ENCODE peak calls at places on chromosomes 2 and 18, in five cellular contexts. One of them, this sample, is unnamed.

GRCh38 chr18:12531747-12532146 is 124.0 kb downstream of the PRELID3A start:
- DNase-seq in NCI-H510A treated with DMSO at 0.1 percent for 48 hours: peak; percentile 3
- DNase-seq in Ammon's horn: no peak
- DNase-seq in mesothelial cell of epicardium: no peak
- DNase-seq in Caco-2: no peak
- DNase-seq in this sample: no peak

GRCh38 chr18:79748321-79749157 is 49.2 kb upstream of the KCNG2 start:
- DNase-seq in NCI-H510A treated with DMSO at 0.1 percent for 48 hours: no peak
- DNase-seq in Ammon's horn: no peak
- DNase-seq in mesothelial cell of epicardium: no peak
- DNase-seq in Caco-2: no peak
- DNase-seq in this sample: no peak

GRCh38 chr2:133568172-133568571 is at the start of gene NCKAP5:
- DNase-seq in NCI-H510A treated with DMSO at 0.1 percent for 48 hours: peak; percentile 61
- DNase-seq in Ammon's horn: peak; percentile 75
- DNase-seq in mesothelial cell of epicardium: no peak
- DNase-seq in Caco-2: peak; percentile 60
- DNase-seq in this sample: no peak

GRCh38 chr2:12302140-12302539 is 414.6 kb upstream of the TRIB2 start:
- DNase-seq in NCI-H510A treated with DMSO at 0.1 percent for 48 hours: no peak
- DNase-seq in Ammon's horn: no peak
- DNase-seq in mesothelial cell of epicardium: no peak
- DNase-seq in Caco-2: no peak
- DNase-seq in this sample: no peak

GRCh38 chr2:222352981-222353380 is 54.2 kb upstream of the PAX3 start:
- DNase-seq in NCI-H510A treated with DMSO at 0.1 percent for 48 hours: no peak
- DNase-seq in Ammon's horn: no peak
- DNase-seq in mesothelial cell of epicardium: no peak
- DNase-seq in Caco-2: no peak
- DNase-seq in this sample: no peak

GRCh38 chr2:240898731-240899467 is 2.9 kb upstream of the MAB21L4 start:
- DNase-seq in NCI-H510A treated with DMSO at 0.1 percent for 48 hours: no peak
- DNase-seq in Ammon's horn: no peak
- DNase-seq in mesothelial cell of epicardium: no peak
- DNase-seq in Caco-2: no peak
- DNase-seq in this sample: no peak

GRCh38 chr2:215452725-215453124 is 16.9 kb upstream of the FN1 start:
- DNase-seq in NCI-H510A treated with DMSO at 0.1 percent for 48 hours: no peak
- DNase-seq in Ammon's horn: no peak
- DNase-seq in mesothelial cell of epicardium: no peak
- DNase-seq in Caco-2: no peak
- DNase-seq in this sample: no peak

GRCh38 chr2:225994748-225995405 is 595.4 kb downstream of the NYAP2 start:
- DNase-seq in NCI-H510A treated with DMSO at 0.1 percent for 48 hours: no peak
- DNase-seq in Ammon's horn: no peak
- DNase-seq in mesothelial cell of epicardium: no peak
- DNase-seq in Caco-2: no peak
- DNase-seq in this sample: peak; percentile 72

GRCh38 chr18:24544141-24544498 is 83.7 kb downstream of the HRH4 start:
- DNase-seq in NCI-H510A treated with DMSO at 0.1 percent for 48 hours: peak; percentile 15
- DNase-seq in Ammon's horn: peak; percentile 34
- DNase-seq in mesothelial cell of epicardium: no peak
- DNase-seq in Caco-2: peak; percentile 23
- DNase-seq in this sample: peak; percentile 36

GRCh38 chr2:35585972-35586371 is 769.6 kb upstream of the CRIM1 start:
- DNase-seq in NCI-H510A treated with DMSO at 0.1 percent for 48 hours: no peak
- DNase-seq in Ammon's horn: no peak
- DNase-seq in mesothelial cell of epicardium: no peak
- DNase-seq in Caco-2: no peak
- DNase-seq in this sample: peak; percentile 7

GRCh38 chr2:29688429-29688828 is 233.0 kb downstream of the ALK start:
- DNase-seq in NCI-H510A treated with DMSO at 0.1 percent for 48 hours: no peak
- DNase-seq in Ammon's horn: no peak
- DNase-seq in mesothelial cell of epicardium: no peak
- DNase-seq in Caco-2: no peak
- DNase-seq in this sample: no peak

GRCh38 chr18:78788161-78788560 is 191.5 kb upstream of the SALL3 start:
- DNase-seq in NCI-H510A treated with DMSO at 0.1 percent for 48 hours: no peak
- DNase-seq in Ammon's horn: no peak
- DNase-seq in mesothelial cell of epicardium: no peak
- DNase-seq in Caco-2: no peak
- DNase-seq in this sample: no peak

GRCh38 chr2:55419236-55419513 is 481 bp downstream of the CCDC88A start:
- DNase-seq in NCI-H510A treated with DMSO at 0.1 percent for 48 hours: peak; percentile 58
- DNase-seq in Ammon's horn: peak; percentile 43
- DNase-seq in mesothelial cell of epicardium: no peak
- DNase-seq in Caco-2: peak; percentile 24
- DNase-seq in this sample: peak; percentile 63

GRCh38 chr2:212005077-212005671 is 533.4 kb downstream of the ERBB4 start:
- DNase-seq in NCI-H510A treated with DMSO at 0.1 percent for 48 hours: peak; percentile 18
- DNase-seq in Ammon's horn: peak; percentile 10
- DNase-seq in mesothelial cell of epicardium: no peak
- DNase-seq in Caco-2: peak; percentile 55
- DNase-seq in this sample: peak; percentile 62

GRCh38 chr2:82528288-82528687 is 1930.8 kb downstream of the SUCLG1 start:
- DNase-seq in NCI-H510A treated with DMSO at 0.1 percent for 48 hours: no peak
- DNase-seq in Ammon's horn: no peak
- DNase-seq in mesothelial cell of epicardium: no peak
- DNase-seq in Caco-2: no peak
- DNase-seq in this sample: no peak

GRCh38 chr2:241844831-241845578 is 13.7 kb downstream of the PDCD1 start:
- DNase-seq in NCI-H510A treated with DMSO at 0.1 percent for 48 hours: no peak
- DNase-seq in Ammon's horn: no peak
- DNase-seq in mesothelial cell of epicardium: no peak
- DNase-seq in Caco-2: no peak
- DNase-seq in this sample: no peak

GRCh38 chr2:227766361-227766883 is 20.7 kb downstream of the SCYGR8 start:
- DNase-seq in NCI-H510A treated with DMSO at 0.1 percent for 48 hours: peak; percentile 93
- DNase-seq in Ammon's horn: peak; percentile 89
- DNase-seq in mesothelial cell of epicardium: peak; percentile 52
- DNase-seq in Caco-2: peak; percentile 82
- DNase-seq in this sample: peak; percentile 80

GRCh38 chr2:5697554-5697953 is 5.4 kb downstream of the SOX11 start:
- DNase-seq in NCI-H510A treated with DMSO at 0.1 percent for 48 hours: no peak
- DNase-seq in Ammon's horn: no peak
- DNase-seq in mesothelial cell of epicardium: no peak
- DNase-seq in Caco-2: no peak
- DNase-seq in this sample: no peak

GRCh38 chr18:37440206-37440605 is 125.4 kb downstream of the CELF4 start:
- DNase-seq in NCI-H510A treated with DMSO at 0.1 percent for 48 hours: no peak
- DNase-seq in Ammon's horn: no peak
- DNase-seq in mesothelial cell of epicardium: no peak
- DNase-seq in Caco-2: no peak
- DNase-seq in this sample: no peak

GRCh38 chr2:23484163-23484740 is 99.3 kb downstream of the KLHL29 start:
- DNase-seq in NCI-H510A treated with DMSO at 0.1 percent for 48 hours: no peak
- DNase-seq in Ammon's horn: no peak
- DNase-seq in mesothelial cell of epicardium: no peak
- DNase-seq in Caco-2: no peak
- DNase-seq in this sample: no peak

GRCh38 chr2:54770211-54770610 is 46.7 kb downstream of the EML6 start:
- DNase-seq in NCI-H510A treated with DMSO at 0.1 percent for 48 hours: no peak
- DNase-seq in Ammon's horn: no peak
- DNase-seq in mesothelial cell of epicardium: no peak
- DNase-seq in Caco-2: no peak
- DNase-seq in this sample: peak; percentile 2

GRCh38 chr2:68590702-68591101 is 52.7 kb upstream of the PROKR1 start:
- DNase-seq in NCI-H510A treated with DMSO at 0.1 percent for 48 hours: no peak
- DNase-seq in Ammon's horn: no peak
- DNase-seq in mesothelial cell of epicardium: no peak
- DNase-seq in Caco-2: no peak
- DNase-seq in this sample: no peak

GRCh38 chr2:185475868-185476267 is 262.7 kb upstream of the FSIP2 start:
- DNase-seq in NCI-H510A treated with DMSO at 0.1 percent for 48 hours: no peak
- DNase-seq in Ammon's horn: no peak
- DNase-seq in mesothelial cell of epicardium: no peak
- DNase-seq in Caco-2: no peak
- DNase-seq in this sample: peak; percentile 13

GRCh38 chr2:112881217-112882000 is 29.6 kb upstream of the IL37 start:
- DNase-seq in NCI-H510A treated with DMSO at 0.1 percent for 48 hours: no peak
- DNase-seq in Ammon's horn: peak; percentile 80
- DNase-seq in mesothelial cell of epicardium: no peak
- DNase-seq in Caco-2: no peak
- DNase-seq in this sample: peak; percentile 98

GRCh38 chr2:29443627-29444026 is 328.4 kb downstream of the CLIP4 start:
- DNase-seq in NCI-H510A treated with DMSO at 0.1 percent for 48 hours: peak; percentile 15
- DNase-seq in Ammon's horn: no peak
- DNase-seq in mesothelial cell of epicardium: no peak
- DNase-seq in Caco-2: no peak
- DNase-seq in this sample: peak; percentile 92

GRCh38 chr2:22904126-22904684 is 480.8 kb upstream of the KLHL29 start:
- DNase-seq in NCI-H510A treated with DMSO at 0.1 percent for 48 hours: no peak
- DNase-seq in Ammon's horn: no peak
- DNase-seq in mesothelial cell of epicardium: peak; percentile 25
- DNase-seq in Caco-2: peak; percentile 54
- DNase-seq in this sample: peak; percentile 19

GRCh38 chr2:17814601-17815000 is 1.7 kb upstream of the MSGN1 start:
- DNase-seq in NCI-H510A treated with DMSO at 0.1 percent for 48 hours: no peak
- DNase-seq in Ammon's horn: no peak
- DNase-seq in mesothelial cell of epicardium: no peak
- DNase-seq in Caco-2: no peak
- DNase-seq in this sample: no peak

GRCh38 chr2:152582081-152582480 is 135.2 kb downstream of the PRPF40A start:
- DNase-seq in NCI-H510A treated with DMSO at 0.1 percent for 48 hours: no peak
- DNase-seq in Ammon's horn: no peak
- DNase-seq in mesothelial cell of epicardium: no peak
- DNase-seq in Caco-2: no peak
- DNase-seq in this sample: no peak

GRCh38 chr2:208186465-208186864 is 3.4 kb downstream of the C2orf80 start:
- DNase-seq in NCI-H510A treated with DMSO at 0.1 percent for 48 hours: no peak
- DNase-seq in Ammon's horn: peak; percentile 19
- DNase-seq in mesothelial cell of epicardium: no peak
- DNase-seq in Caco-2: no peak
- DNase-seq in this sample: no peak

GRCh38 chr2:220966636-220967035 is 605.5 kb downstream of the EPHA4 start:
- DNase-seq in NCI-H510A treated with DMSO at 0.1 percent for 48 hours: no peak
- DNase-seq in Ammon's horn: no peak
- DNase-seq in mesothelial cell of epicardium: no peak
- DNase-seq in Caco-2: no peak
- DNase-seq in this sample: peak; percentile 70

GRCh38 chr18:69659142-69659651 is 258.5 kb downstream of the DOK6 start:
- DNase-seq in NCI-H510A treated with DMSO at 0.1 percent for 48 hours: peak; percentile 97
- DNase-seq in Ammon's horn: no peak
- DNase-seq in mesothelial cell of epicardium: no peak
- DNase-seq in Caco-2: no peak
- DNase-seq in this sample: no peak